ENCODE peak calls at places on chromosomes 5 and 9, in eight cellular contexts. M is activated T-helper 9 cell treated with anti-CD3 and anti-CD28 coated beads, Interleukin-2, amount 50 U/mL, for 16 hours; Z is HuH-7.5; I is osteocyte; J is anterior cingulate cortex; H is T-cell; T is WTC11; F is activated CD4-positive, alpha-beta T cell treated with anti-CD3 and anti-CD28 coated beads, Interleukin-2, amount 50 U/mL, for 48 hours. E is an unnamed sample.

GRCh38 chr9:107090218-107090617 is 192.9 kb upstream of the RAD23B start:
- DNase-seq in M (no peak), Z (no peak), I (no peak), J (no peak), H (no peak), T (no peak), F (no peak), E (no peak)

GRCh38 chr9:4415281-4415680 is 75.0 kb upstream of the SLC1A1 start:
- DNase-seq in M (no peak), Z (no peak), I (no peak), J (no peak), H (no peak), T (no peak), F (no peak), E (no peak)

GRCh38 chr5:164345173-164345572 is 839.8 kb downstream of the MAT2B start:
- DNase-seq in M (no peak), Z (no peak), I (no peak), J (no peak), H (no peak), T (no peak), F (no peak), E (peak)

GRCh38 chr5:170985486-170985885 is 123.7 kb downstream of the RANBP17 start:
- DNase-seq in M (no peak), Z (no peak), I (no peak), J (no peak), H (no peak), T (no peak), F (no peak), E (no peak)

GRCh38 chr5:172700686-172701324 is 59.7 kb downstream of the NEURL1B start:
- DNase-seq in M (no peak), Z (no peak), I (no peak), J (no peak), H (no peak), T (no peak), F (no peak), E (no peak)

GRCh38 chr5:174231961-174232487 is 186.5 kb downstream of the NSG2 start:
- DNase-seq in M (no peak), Z (no peak), I (no peak), J (no peak), H (no peak), T (no peak), F (no peak), E (no peak)

GRCh38 chr5:135921388-135921787 is 25.7 kb upstream of the IL9 start:
- DNase-seq in M (no peak), Z (no peak), I (no peak), J (no peak), H (no peak), T (no peak), F (no peak), E (no peak)

GRCh38 chr5:135447298-135447929 is at the start of gene DCANP1:
- DNase-seq in M (no peak), Z (no peak), I (no peak), J (no peak), H (no peak), T (no peak), F (no peak), E (no peak)

GRCh38 chr5:32574540-32575175 is 10.7 kb upstream of the SUB1 start:
- DNase-seq in M (no peak), Z (no peak), I (no peak), J (no peak), H (no peak), T (no peak), F (no peak), E (no peak)

GRCh38 chr9:123679330-123679987 is 250.5 kb downstream of the DENND1A start:
- DNase-seq in M (no peak), Z (no peak), I (no peak), J (no peak), H (no peak), T (no peak), F (peak), E (no peak)

GRCh38 chr9:81097167-81097566 is 592.2 kb downstream of the TLE1 start:
- DNase-seq in M (no peak), Z (no peak), I (no peak), J (no peak), H (no peak), T (no peak), F (no peak), E (no peak)

GRCh38 chr5:132261881-132262845 is 4.7 kb downstream of the PDLIM4 start:
- DNase-seq in M (no peak), Z (no peak), I (peak), J (no peak), H (no peak), T (no peak), F (no peak), E (peak)

GRCh38 chr9:116451500-116451899 is 235.6 kb upstream of the TRIM32 start:
- DNase-seq in M (no peak), Z (no peak), I (no peak), J (no peak), H (no peak), T (no peak), F (no peak), E (no peak)

GRCh38 chr5:17039170-17039569 is 103.1 kb upstream of the MYO10 start:
- DNase-seq in M (no peak), Z (no peak), I (no peak), J (no peak), H (no peak), T (no peak), F (no peak), E (no peak)

GRCh38 chr5:164472150-164472549 is 966.7 kb downstream of the MAT2B start:
- DNase-seq in M (no peak), Z (no peak), I (no peak), J (no peak), H (no peak), T (no peak), F (no peak), E (no peak)

GRCh38 chr9:134192311-134192950 is 28.1 kb upstream of the RNU6ATAC start:
- DNase-seq in M (no peak), Z (no peak), I (no peak), J (no peak), H (no peak), T (peak), F (no peak), E (no peak)

GRCh38 chr5:102421647-102422046 is 77.2 kb downstream of the SLCO6A1 start:
- DNase-seq in M (no peak), Z (no peak), I (no peak), J (no peak), H (no peak), T (no peak), F (no peak), E (no peak)

GRCh38 chr9:123397975-123398374 is 42.0 kb downstream of the CRB2 start:
- DNase-seq in M (no peak), Z (no peak), I (no peak), J (no peak), H (no peak), T (no peak), F (no peak), E (no peak)

GRCh38 chr5:138953370-138954256 is 78.5 kb upstream of the LRRTM2 start:
- DNase-seq in M (no peak), Z (no peak), I (no peak), J (peak), H (no peak), T (no peak), F (no peak), E (peak)

GRCh38 chr9:10251490-10251889 is 361.3 kb downstream of the PTPRD start:
- DNase-seq in M (no peak), Z (no peak), I (no peak), J (no peak), H (no peak), T (no peak), F (no peak), E (no peak)

GRCh38 chr5:59863777-59864176 is 29.7 kb downstream of the PDE4D start:
- DNase-seq in M (no peak), Z (no peak), I (no peak), J (peak), H (no peak), T (no peak), F (no peak), E (no peak)

GRCh38 chr5:3181641-3182040 is 414.0 kb upstream of the IRX1 start:
- DNase-seq in M (no peak), Z (no peak), I (no peak), J (no peak), H (no peak), T (no peak), F (no peak), E (no peak)

E was measured in cerebellum.